ENCODE peak calls at places on chromosome 14, in six cellular contexts. G, L, V, N, U and H are unnamed samples.

GRCh38 chr14:60968099-60968498 is 12.8 kb downstream of the TRMT5 start:
- DNase-seq in V (no peak), U (no peak), L (no peak), N (no peak), G (no peak), H (no peak)

GRCh38 chr14:44149597-44149996 is 357.5 kb downstream of the FSCB start:
- DNase-seq in N (peak; percentile 77), U (peak; percentile 93), V (peak; percentile 43), L (no peak), G (peak; percentile 4), H (peak; percentile 19)

GRCh38 chr14:87992349-87992719 is 648 bp downstream of the GALC start:
- DNase-seq in G (no peak), L (peak; percentile 11), U (no peak), V (no peak), N (peak; percentile 60), H (no peak)

GRCh38 chr14:56092761-56093160 is 25.4 kb upstream of the PELI2 start:
- DNase-seq in G (no peak), U (no peak), V (no peak), L (no peak), N (no peak), H (no peak)

GRCh38 chr14:68715032-68715924 is 77.6 kb downstream of the ZFP36L1 start:
- DNase-seq in U (no peak), G (no peak), N (no peak), V (no peak), L (peak; percentile 58), H (no peak)

GRCh38 chr14:95507174-95507573 is 9.3 kb downstream of the SYNE3 start:
- DNase-seq in V (no peak), L (peak; percentile 94), G (no peak), N (no peak), U (no peak), H (peak; percentile 46)

GRCh38 chr14:89372156-89372555 is 44.9 kb downstream of the FOXN3 start:
- DNase-seq in U (no peak), G (no peak), L (peak; percentile 66), N (no peak), V (no peak), H (no peak)

GRCh38 chr14:43169722-43170121 is 1337.4 kb downstream of the FSCB start:
- DNase-seq in L (no peak), V (no peak), N (no peak), G (no peak), U (no peak), H (no peak)

GRCh38 chr14:35438910-35439713 is 34.6 kb upstream of the NFKBIA start:
- DNase-seq in V (peak; percentile 31), U (peak; percentile 93), G (peak; percentile 61), N (peak; percentile 11), L (no peak), H (no peak)

GRCh38 chr14:90301580-90302181 is 30.1 kb downstream of the NRDE2 start:
- DNase-seq in L (peak; percentile 80), U (peak; percentile 63), N (peak; percentile 15), V (no peak), G (peak; percentile 26), H (no peak)

GRCh38 chr14:22147716-22148115 is 441.3 kb downstream of the DAD1 start:
- DNase-seq in N (no peak), L (no peak), U (no peak), V (no peak), G (no peak), H (no peak)

GRCh38 chr14:27536748-27537147 is 938.9 kb upstream of the NOVA1 start:
- DNase-seq in N (no peak), G (no peak), L (no peak), V (no peak), U (no peak), H (no peak)

GRCh38 chr14:105897725-105898113 is 371.3 kb downstream of the TMEM121 start:
- DNase-seq in U (no peak), N (no peak), V (no peak), L (no peak), G (no peak), H (no peak)

GRCh38 chr14:78764240-78764639 is 594.1 kb downstream of the NRXN3 start:
- DNase-seq in L (peak; percentile 1), U (no peak), N (no peak), G (no peak), V (no peak), H (no peak)

GRCh38 chr14:105979446-105979845 is 453.1 kb downstream of the TMEM121 start:
- DNase-seq in L (no peak), U (no peak), N (no peak), V (no peak), G (no peak), H (no peak)

GRCh38 chr14:32985881-32986280 is 47.2 kb downstream of the NPAS3 start:
- DNase-seq in G (no peak), L (no peak), V (no peak), N (no peak), U (no peak), H (no peak)

GRCh38 chr14:20413785-20414117 is 450 bp upstream of the TEP1 start:
- DNase-seq in N (peak; percentile 38), V (no peak), G (peak; percentile 31), L (no peak), U (peak; percentile 74), H (no peak)

GRCh38 chr14:23559010-23559920 is 3.2 kb downstream of the THTPA start:
- DNase-seq in U (peak; percentile 93), N (peak; percentile 88), V (no peak), L (peak; percentile 55), G (peak; percentile 75), H (peak; percentile 45)

GRCh38 chr14:32940066-32940651 is 1.5 kb downstream of the NPAS3 start:
- DNase-seq in N (peak; percentile 16), V (no peak), U (no peak), G (no peak), L (no peak), H (no peak)

GRCh38 chr14:86055512-86055911 is 525.6 kb downstream of the FLRT2 start:
- DNase-seq in G (peak; percentile 4), U (peak; percentile 60), L (peak; percentile 13), N (peak; percentile 35), V (no peak), H (no peak)

GRCh38 chr14:23654231-23654630 is 18.1 kb downstream of the DHRS2 start:
- DNase-seq in G (no peak), L (no peak), N (no peak), V (no peak), U (no peak), H (no peak)

GRCh38 chr14:73731111-73731510 is 16.9 kb upstream of the PNMA1 start:
- DNase-seq in L (no peak), U (no peak), N (no peak), V (no peak), G (no peak), H (no peak)

GRCh38 chr14:89826581-89826980 is 127.9 kb downstream of the EFCAB11 start:
- DNase-seq in V (no peak), U (no peak), L (peak; percentile 22), N (no peak), G (no peak), H (no peak)

GRCh38 chr14:32693114-32693513 is 245.6 kb upstream of the NPAS3 start:
- DNase-seq in V (no peak), U (no peak), L (peak; percentile 35), G (no peak), N (no peak), H (peak; percentile 5)

GRCh38 chr14:45785240-45785639 is 532.2 kb upstream of the MIS18BP1 start:
- DNase-seq in V (no peak), U (no peak), G (no peak), N (no peak), L (no peak), H (no peak)

GRCh38 chr14:73751157-73751691 is 37.0 kb upstream of the PNMA1 start:
- DNase-seq in L (no peak), U (peak; percentile 67), V (no peak), G (peak; percentile 33), N (no peak), H (no peak)

GRCh38 chr14:64720190-64720589 is 16.0 kb downstream of the PLEKHG3 start:
- DNase-seq in L (peak; percentile 83), U (no peak), N (no peak), V (peak; percentile 93), G (no peak), H (peak; percentile 99)

GRCh38 chr14:64715628-64716412 is 11.6 kb downstream of the PLEKHG3 start:
- DNase-seq in G (no peak), L (no peak), N (peak; percentile 65), V (no peak), U (no peak), H (no peak)

GRCh38 chr14:64718762-64719161 is 14.5 kb downstream of the PLEKHG3 start:
- DNase-seq in N (no peak), V (no peak), G (no peak), L (no peak), U (no peak), H (no peak)

GRCh38 chr14:64719601-64720000 is 15.4 kb downstream of the PLEKHG3 start:
- DNase-seq in N (no peak), G (no peak), V (no peak), U (no peak), L (no peak), H (no peak)

GRCh38 chr14:64717870-64718269 is 13.6 kb downstream of the PLEKHG3 start:
- DNase-seq in U (no peak), V (no peak), L (peak; percentile 20), N (no peak), G (no peak), H (peak; percentile 87)
- H3K4me1 ChIP-seq in U (no peaks in the 10 kb centered on the region), V (peaks cover 90% of the 10 kb centered on the region), L (peaks cover 11% of the 10 kb centered on the region), N (peaks cover 54% of the 10 kb centered on the region), G (no peaks in the 10 kb centered on the region), H (peaks cover 75% of the 10 kb centered on the region)

GRCh38 chr14:59254146-59254910 is 65.9 kb downstream of the DAAM1 start:
- DNase-seq in G (no peak), U (no peak), V (no peak), N (no peak), L (peak; percentile 95), H (peak; percentile 37)
- H3K4me3 ChIP-seq in G (no peak overlapping the region), U (no peak overlapping the region), V (no peak overlapping the region), N (no peak overlapping the region), L (no peak overlapping the region), H (no peak overlapping the region)

GRCh38 chr14:102095231-102095870 is 8.5 kb upstream of the HSP90AA1 start:
- DNase-seq in G (no peak), L (peak; percentile 66), N (no peak), V (no peak), U (no peak), H (no peak)
- H2AFZ ChIP-seq in G (no peak overlapping the region), L (peak overlapping the region; percentile 81), N (no peak overlapping the region), V (no peak overlapping the region), U (no peak overlapping the region), H (no peak overlapping the region)

GRCh38 chr14:100410056-100410565 is 87.0 kb downstream of the SLC25A47 start:
- DNase-seq in L (peak; percentile 67), G (no peak), V (no peak), N (peak; percentile 49), U (no peak), H (no peak)
- H3K4me1 ChIP-seq in L (peaks cover 7% of the 10 kb centered on the region), G (no peaks in the 10 kb centered on the region), V (peaks cover 43% of the 10 kb centered on the region), N (peaks cover 12% of the 10 kb centered on the region), U (no peaks in the 10 kb centered on the region), H (no peaks in the 10 kb centered on the region)